ENCODE peak calls at places on chromosomes 7 and 10, in ten cellular contexts. S, M, P, B, Z, T, E, Y, O and W are unnamed samples.

GRCh38 chr7:92740713-92741126 is 95.7 kb downstream of the CDK6 start:
- DNase-seq in S (no peak), M (no peak), P (no peak), B (no peak), Z (peak), T (no peak), E (no peak), Y (no peak), O (no peak), W (no peak)

GRCh38 chr7:55083206-55083605 is 64.4 kb downstream of the EGFR start:
- DNase-seq in S (no peak), M (no peak), P (no peak), B (no peak), Z (no peak), T (no peak), E (no peak), Y (no peak), O (no peak), W (no peak)

GRCh38 chr7:132275384-132275783 is 300.9 kb downstream of the PLXNA4 start:
- DNase-seq in S (no peak), M (no peak), P (no peak), B (no peak), Z (no peak), T (no peak), E (no peak), Y (no peak), O (no peak), W (no peak)

GRCh38 chr7:96992624-96993452 is 12.5 kb upstream of the DLX6 start:
- DNase-seq in S (no peak), M (no peak), P (no peak), B (no peak), Z (no peak), T (no peak), E (no peak), Y (no peak), O (no peak), W (no peak)

GRCh38 chr10:10902951-10903350 is 114.7 kb upstream of the CELF2 start:
- DNase-seq in S (no peak), M (no peak), P (no peak), B (no peak), Z (no peak), T (no peak), E (no peak), Y (no peak), O (no peak), W (no peak)

GRCh38 chr10:21424511-21424910 is 101.0 kb downstream of the SKIDA1 start:
- DNase-seq in S (no peak), M (no peak), P (no peak), B (no peak), Z (no peak), T (no peak), E (no peak), Y (no peak), O (no peak), W (no peak)

GRCh38 chr10:78856421-78856820 is 212.3 kb upstream of the ZMIZ1 start:
- DNase-seq in S (no peak), M (no peak), P (no peak), B (no peak), Z (no peak), T (no peak), E (no peak), Y (no peak), O (no peak), W (no peak)

GRCh38 chr7:48742046-48742445 is 182.3 kb upstream of the CDC14C start:
- DNase-seq in S (no peak), M (no peak), P (no peak), B (no peak), Z (no peak), T (no peak), E (no peak), Y (no peak), O (no peak), W (no peak)

GRCh38 chr7:31775511-31775910 is 88.5 kb downstream of the PPP1R17 start:
- DNase-seq in S (no peak), M (no peak), P (no peak), B (no peak), Z (no peak), T (no peak), E (no peak), Y (no peak), O (no peak), W (no peak)

GRCh38 chr7:157951300-157952049 is 614.7 kb downstream of the DNAJB6 start:
- DNase-seq in S (no peak), M (no peak), P (no peak), B (no peak), Z (no peak), T (no peak), E (no peak), Y (no peak), O (no peak), W (no peak)

GRCh38 chr10:120945801-120946302 is 94.7 kb downstream of the WDR11 start:
- DNase-seq in S (no peak), M (peak), P (no peak), B (peak), Z (peak), T (no peak), E (no peak), Y (no peak), O (peak), W (no peak)

GRCh38 chr7:132187869-132188789 is 388.1 kb downstream of the PLXNA4 start:
- DNase-seq in S (no peak), M (no peak), P (no peak), B (no peak), Z (no peak), T (no peak), E (no peak), Y (no peak), O (no peak), W (no peak)

GRCh38 chr7:74051193-74051592 is 23.2 kb downstream of the ELN start:
- DNase-seq in S (no peak), M (no peak), P (no peak), B (peak), Z (no peak), T (no peak), E (no peak), Y (no peak), O (no peak), W (no peak)

GRCh38 chr7:117411539-117411938 is 15.8 kb downstream of the ASZ1 start:
- DNase-seq in S (no peak), M (no peak), P (no peak), B (no peak), Z (no peak), T (no peak), E (no peak), Y (no peak), O (no peak), W (no peak)

GRCh38 chr7:83469076-83469475 is 179.9 kb downstream of the SEMA3E start:
- DNase-seq in S (no peak), M (no peak), P (no peak), B (no peak), Z (peak), T (no peak), E (no peak), Y (no peak), O (no peak), W (no peak)

GRCh38 chr10:70302292-70302691 is 18.5 kb upstream of the NPFFR1 start:
- DNase-seq in S (no peak), M (no peak), P (no peak), B (no peak), Z (no peak), T (no peak), E (no peak), Y (no peak), O (no peak), W (no peak)

GRCh38 chr7:132161231-132161915 is 414.9 kb downstream of the PLXNA4 start:
- DNase-seq in S (peak), M (peak), P (no peak), B (peak), Z (no peak), T (peak), E (no peak), Y (no peak), O (no peak), W (no peak)

GRCh38 chr10:5442056-5442989 is 30.0 kb downstream of the NET1 start:
- DNase-seq in S (no peak), M (peak), P (peak), B (no peak), Z (peak), T (peak), E (no peak), Y (peak), O (no peak), W (peak)

GRCh38 chr10:72259491-72260214 is 14.1 kb upstream of the DDIT4 start:
- DNase-seq in S (no peak), M (peak), P (peak), B (no peak), Z (no peak), T (no peak), E (no peak), Y (no peak), O (no peak), W (no peak)

GRCh38 chr7:85750454-85750949 is 563.6 kb upstream of the SEMA3D start:
- DNase-seq in S (peak), M (no peak), P (peak), B (no peak), Z (peak), T (peak), E (peak), Y (no peak), O (no peak), W (no peak)

GRCh38 chr7:12358694-12359093 is 45.0 kb downstream of the VWDE start:
- DNase-seq in S (no peak), M (no peak), P (no peak), B (no peak), Z (no peak), T (no peak), E (no peak), Y (no peak), O (no peak), W (no peak)

GRCh38 chr10:73965890-73966768 is 31.8 kb upstream of the VCL start:
- DNase-seq in S (peak), M (peak), P (no peak), B (peak), Z (peak), T (peak), E (peak), Y (no peak), O (peak), W (no peak)

GRCh38 chr7:19558527-19558926 is 150.3 kb downstream of the POLR1F start:
- DNase-seq in S (no peak), M (no peak), P (no peak), B (no peak), Z (peak), T (no peak), E (no peak), Y (no peak), O (no peak), W (no peak)
- H3K27ac ChIP-seq in S (no peak), M (no peak), P (no peak), B (no peak), Z (peak), T (no peak), E (no peak), Y (no peak), O (no peak), W (no peak)

GRCh38 chr7:79855172-79855571 is 279.5 kb upstream of the GNAI1 start:
- DNase-seq in S (no peak), M (no peak), P (no peak), B (no peak), Z (no peak), T (no peak), E (no peak), Y (no peak), O (no peak), W (no peak)
- H3K4me3 ChIP-seq in S (no peak), M (no peak), P (no peak), B (no peak), Z (no peak), T (no peak), E (no peak), Y (no peak), O (no peak), W (no peak)

GRCh38 chr7:5526190-5527037 is 102.8 kb upstream of the TNRC18 start:
- DNase-seq in S (peak), M (peak), P (peak), B (no peak), Z (peak), T (peak), E (no peak), Y (peak), O (peak), W (peak)
- H3K27ac ChIP-seq in S (peak), M (peak), P (peak), B (peak), Z (peak), T (peak), E (peak), Y (peak), O (peak), W (peak)

GRCh38 chr10:24027107-24027506 is 181.8 kb upstream of the KIAA1217 start:
- DNase-seq in S (no peak), M (no peak), P (no peak), B (no peak), Z (no peak), T (no peak), E (no peak), Y (no peak), O (no peak), W (no peak)
- H3K4me3 ChIP-seq in S (no peak), M (no peak), P (no peak), B (no peak), Z (no peak), T (no peak), E (no peak), Y (no peak), O (no peak), W (no peak)